ENCODE peak calls at places on chromosomes 6 and 20, in seven cellular contexts. K, H, M, I, C, S and Z are unnamed samples. For H3K9me3 and H3K4me1, the result is how much of the 10 kb centered on the place peaks cover.

GRCh38 chr6:35077006-35077712 is 64.0 kb downstream of the TCP11 start:
- DNase-seq in K (no peak), H (no peak), M (no peak), I (no peak), C (no peak), S (no peak), Z (no peak)

GRCh38 chr20:17326096-17326495 is 99.3 kb downstream of the PCSK2 start:
- DNase-seq in K (no peak), H (no peak), M (no peak), I (no peak), C (no peak), S (no peak), Z (no peak)

GRCh38 chr6:6840831-6841263 is 252.3 kb downstream of the LY86 start:
- DNase-seq in K (no peak), H (no peak), M (no peak), I (no peak), C (no peak), S (no peak), Z (no peak)

GRCh38 chr6:33392168-33392947 is 735 bp downstream of the KIFC1 start:
- DNase-seq in K (peak), H (peak), M (no peak), I (no peak), C (no peak), S (no peak), Z (no peak)

GRCh38 chr6:51778666-51779065 is 308.7 kb downstream of the PKHD1 start:
- DNase-seq in K (no peak), H (no peak), M (no peak), I (no peak), C (no peak), S (no peak), Z (no peak)

GRCh38 chr20:62709537-62709905 is 885 bp downstream of the NTSR1 start:
- DNase-seq in K (no peak), H (no peak), M (no peak), I (no peak), C (no peak), S (peak), Z (no peak)

GRCh38 chr20:50395258-50395729 is 114.9 kb upstream of the PTPN1 start:
- DNase-seq in K (no peak), H (peak), M (peak), I (peak), C (peak), S (no peak), Z (peak)

GRCh38 chr6:72967329-72967728 is 258.0 kb downstream of the KHDC1L start:
- DNase-seq in K (no peak), H (no peak), M (no peak), I (no peak), C (no peak), S (no peak), Z (no peak)

GRCh38 chr6:139161169-139161568 is 26.3 kb downstream of the HECA start:
- DNase-seq in K (no peak), H (peak), M (no peak), I (no peak), C (no peak), S (no peak), Z (no peak)

GRCh38 chr6:159790947-159791598 is 806 bp downstream of the MRPL18 start:
- DNase-seq in K (no peak), H (no peak), M (peak), I (no peak), C (no peak), S (no peak), Z (no peak)

GRCh38 chr6:106128981-106129761 is 43.0 kb downstream of the PRDM1 start:
- DNase-seq in K (no peak), H (peak), M (peak), I (no peak), C (no peak), S (no peak), Z (no peak)

GRCh38 chr6:44253307-44254101 is 3.8 kb downstream of the SLC35B2 start:
- DNase-seq in K (peak), H (no peak), M (peak), I (no peak), C (no peak), S (peak), Z (no peak)

GRCh38 chr6:116941727-116942126 is 64.7 kb downstream of the RFX6 start:
- DNase-seq in K (no peak), H (no peak), M (no peak), I (no peak), C (no peak), S (no peak), Z (no peak)

DNA sequence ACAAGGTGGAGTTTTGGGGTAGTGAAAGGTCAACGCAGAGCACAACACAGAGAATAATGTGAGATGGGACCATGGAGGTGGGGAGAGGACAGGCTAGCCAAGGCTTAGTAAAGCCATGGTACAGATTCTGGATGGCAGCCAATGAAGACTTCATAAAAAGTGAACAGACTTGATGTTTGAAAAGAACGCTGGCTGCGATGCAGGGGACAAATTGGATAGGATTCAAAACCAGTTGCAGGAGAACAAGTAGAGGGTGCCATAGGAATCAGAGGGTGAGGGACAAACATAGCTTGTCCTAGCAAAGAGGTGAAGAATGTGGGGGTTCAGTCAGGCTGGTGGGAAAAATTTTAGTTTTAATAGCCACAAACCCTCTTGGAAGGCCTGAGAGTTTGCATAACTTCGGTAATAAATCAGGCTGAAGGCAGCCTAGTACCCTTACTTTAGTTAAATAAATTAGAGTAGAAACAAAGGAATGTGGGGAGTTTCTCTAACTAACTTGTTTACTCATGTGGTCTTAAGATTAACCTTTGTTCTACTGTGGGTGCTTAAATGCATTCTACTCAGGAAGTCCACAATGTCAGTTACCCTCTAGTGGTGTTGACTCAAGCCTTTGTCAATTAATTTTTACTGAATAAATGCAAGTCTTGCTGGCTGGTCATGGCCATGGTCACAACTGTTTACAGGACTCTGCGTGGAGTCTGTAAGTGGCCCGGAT is 216.4 kb downstream of the C6orf118 start:
- DNase-seq in K (no peak), H (no peak), M (no peak), I (no peak), C (no peak), S (peak), Z (no peak)
- H3K9me3 ChIP-seq in K (under half), H (under half), M (under half), I (under half), C (under half), S (under half), Z (under half)

DNA sequence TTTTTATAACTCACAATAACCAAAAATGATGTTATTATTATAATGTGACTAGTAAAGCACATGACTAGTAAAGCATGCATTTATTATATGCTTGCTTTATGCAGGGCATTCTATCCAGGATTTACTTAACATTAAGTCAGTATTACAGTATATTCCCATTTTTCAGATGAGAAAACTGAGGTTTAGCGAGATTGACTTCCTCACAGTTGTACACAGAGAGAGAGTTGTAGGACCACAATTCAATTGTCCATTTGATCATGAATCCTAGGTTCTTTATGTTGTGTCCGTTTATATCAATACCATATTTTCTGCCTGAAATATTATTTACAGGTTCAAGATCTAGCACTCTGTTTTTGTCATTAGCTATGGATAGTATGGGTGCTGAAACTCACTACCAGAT is 301.5 kb downstream of the PRL start:
- DNase-seq in K (no peak), H (no peak), M (no peak), I (no peak), C (no peak), S (no peak), Z (no peak)
- TF ChIP-seq POLR2A in K (no peak), H (no peak), M (no peak), I (no peak), C (no peak), S (no peak), Z (no peak)

GRCh38 chr6:25008707-25009106 is 72.9 kb upstream of the RIPOR2 start:
- DNase-seq in K (no peak), H (no peak), M (no peak), I (no peak), C (no peak), S (no peak), Z (peak)
- H3K4me1 ChIP-seq in K (under half), H (under half), M (under half), I (under half), C (under half), S (under half), Z (under half)

GRCh38 chr6:4788482-4788881 is 12.3 kb downstream of the CDYL start:
- DNase-seq in K (no peak), H (no peak), M (no peak), I (no peak), C (no peak), S (no peak), Z (no peak)

GRCh38 chr6:4788953-4789584 is 12.9 kb downstream of the CDYL start:
- DNase-seq in K (no peak), H (no peak), M (peak), I (no peak), C (no peak), S (no peak), Z (no peak)

GRCh38 chr6:4790158-4790899 is 14.1 kb downstream of the CDYL start:
- DNase-seq in K (no peak), H (no peak), M (no peak), I (no peak), C (no peak), S (no peak), Z (no peak)

GRCh38 chr6:4791174-4791573 is 15.0 kb downstream of the CDYL start:
- DNase-seq in K (no peak), H (no peak), M (no peak), I (no peak), C (no peak), S (no peak), Z (no peak)

GRCh38 chr6:4786936-4787504 is 10.8 kb downstream of the CDYL start:
- DNase-seq in K (no peak), H (no peak), M (no peak), I (no peak), C (no peak), S (no peak), Z (no peak)
- H3K9me3 ChIP-seq in K (under half), H (under half), M (under half), I (under half), C (under half), S (under half), Z (under half)

GRCh38 chr6:134315974-134316391 is 1.9 kb downstream of the SGK1 start:
- DNase-seq in K (no peak), H (no peak), M (no peak), I (no peak), C (no peak), S (no peak), Z (no peak)
- TF ChIP-seq POLR2A in K (no peak), H (no peak), M (no peak), I (no peak), C (no peak), S (no peak), Z (no peak)

DNA sequence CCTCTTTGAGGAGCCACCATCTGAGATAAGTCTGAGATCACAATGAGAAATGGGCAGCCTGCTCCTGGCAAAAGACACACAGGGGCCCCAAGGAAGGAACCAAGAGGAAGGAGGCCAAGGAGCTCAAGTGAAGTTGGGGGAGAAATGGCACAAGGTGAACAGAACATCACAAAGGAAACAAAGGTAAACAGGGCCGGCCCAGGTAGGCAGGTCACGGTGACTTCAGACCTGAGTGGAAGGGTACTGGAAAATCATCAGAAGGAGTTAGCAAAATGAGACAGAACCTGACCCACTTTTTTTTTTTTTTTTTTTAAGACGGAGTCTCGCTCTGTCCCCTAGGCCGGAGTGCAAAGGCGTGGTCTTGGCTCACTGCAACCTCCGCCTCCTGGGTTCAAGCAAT is 11.3 kb downstream of the ZMYND8 start:
- DNase-seq in K (no peak), H (no peak), M (no peak), I (no peak), C (no peak), S (no peak), Z (no peak)
- H3K4me1 ChIP-seq in K (under half), H (under half), M (under half), I (under half), C (under half), S (under half), Z (under half)

DNA sequence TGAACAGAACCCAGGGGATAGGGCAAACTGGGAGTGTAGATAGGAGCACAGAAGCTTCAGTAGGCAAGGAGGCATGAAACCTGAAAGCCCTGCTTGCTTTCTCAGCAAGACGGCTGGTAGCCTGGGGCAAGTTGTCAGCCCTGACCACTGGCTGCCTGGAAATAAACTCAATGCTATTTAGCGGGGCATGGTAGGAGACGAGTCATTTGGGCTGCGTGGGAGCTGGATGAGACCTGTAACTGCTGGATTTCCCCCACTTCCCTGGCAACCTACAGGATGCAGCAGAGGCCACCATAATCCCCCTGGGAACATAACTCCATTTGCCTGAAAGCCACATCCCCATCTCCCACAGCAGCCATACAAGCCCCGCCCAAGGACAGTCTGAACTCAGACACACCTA is 332.6 kb upstream of the TBX18 start:
- DNase-seq in K (no peak), H (no peak), M (no peak), I (no peak), C (no peak), S (no peak), Z (no peak)
- H3K9me3 ChIP-seq in K (under half), H (under half), M (under half), I (under half), C (under half), S (under half), Z (under half)